ENCODE peak calls at places on chromosomes 3 and 15, in eight cellular contexts. Q is stimulated activated CD4-positive, alpha-beta T cell treated with anti-CD3 and anti-CD28 coated beads, Interleukin-1b, Interleukin-23, amount 100 ng/mL, for 4 hours; Z is stomach; W is GM23248; U is RCC 7860; G is nucleus accumbens; E is ELR; R is T-helper 17 cell. D is an unnamed sample.
A peak's percentile ranks its signal among the peaks of the same experiment; 100 is the strongest.

GRCh38 chr3:46393554-46394434 is 13.1 kb downstream of the CCR5AS start:
- DNase-seq in U (no peak), R (no peak), E (peak; percentile 61), Z (no peak), W (no peak), G (no peak), Q (no peak), D (peak; percentile 48)

GRCh38 chr15:64911317-64912186 is at the start of gene ANKDD1A:
- DNase-seq in E (peak; percentile 74), R (peak; percentile 24), W (peak; percentile 75), U (no peak), G (no peak), Q (peak; percentile 41), Z (peak; percentile 69), D (peak; percentile 34)

GRCh38 chr15:43511012-43511885 is 6.2 kb upstream of the MAP1A start:
- DNase-seq in Z (no peak), E (peak; percentile 56), U (peak; percentile 9), R (no peak), W (peak; percentile 28), G (no peak), Q (no peak), D (no peak)

GRCh38 chr3:27712136-27713065 is 9.7 kb downstream of the EOMES start:
- DNase-seq in Z (peak; percentile 76), U (peak; percentile 32), R (peak; percentile 62), Q (peak; percentile 63), G (no peak), W (peak; percentile 92), E (peak; percentile 83), D (peak; percentile 74)

GRCh38 chr3:96959902-96960596 is 145.7 kb downstream of the EPHA6 start:
- DNase-seq in Q (no peak), G (no peak), W (peak; percentile 66), E (no peak), Z (no peak), R (no peak), U (no peak), D (peak; percentile 5)

GRCh38 chr15:45307230-45307924 is 55.3 kb downstream of the SLC28A2 start:
- DNase-seq in Q (no peak), Z (no peak), W (peak; percentile 78), R (no peak), G (no peak), U (peak; percentile 41), E (peak; percentile 66), D (peak; percentile 69)

GRCh38 chr3:170467007-170467406 is 48.3 kb downstream of the CLDN11 start:
- DNase-seq in Z (no peak), U (no peak), G (no peak), Q (no peak), W (no peak), R (no peak), E (no peak), D (no peak)

GRCh38 chr3:111810909-111811308 is 48.2 kb upstream of the PHLDB2 start:
- DNase-seq in R (no peak), Q (no peak), U (peak; percentile 66), E (peak; percentile 92), G (no peak), Z (no peak), W (peak; percentile 91), D (peak; percentile 96)

GRCh38 chr3:123559040-123559861 is 25.6 kb downstream of the HACD2 start:
- DNase-seq in E (peak; percentile 73), G (no peak), Q (no peak), Z (no peak), W (peak; percentile 77), R (no peak), U (peak; percentile 38), D (peak; percentile 62)

GRCh38 chr3:10602769-10603768 is 97.7 kb upstream of the ATP2B2 start:
- DNase-seq in E (no peak), R (peak; percentile 21), G (no peak), Q (peak; percentile 34), W (no peak), Z (no peak), U (no peak), D (no peak)

GRCh38 chr3:72820405-72820804 is 27.8 kb downstream of the SHQ1 start:
- DNase-seq in U (no peak), Q (no peak), R (no peak), G (no peak), Z (peak; percentile 59), W (peak; percentile 69), E (no peak), D (peak; percentile 84)

GRCh38 chr3:158727499-158728377 is 4.5 kb downstream of the RARRES1 start:
- DNase-seq in G (no peak), Z (peak; percentile 45), U (peak; percentile 50), W (peak; percentile 84), Q (no peak), E (peak; percentile 85), R (no peak), D (peak; percentile 81)

GRCh38 chr3:134406331-134407246 is 32.3 kb upstream of the AMOTL2 start:
- DNase-seq in W (peak; percentile 34), E (no peak), R (no peak), Z (peak; percentile 87), Q (no peak), G (no peak), U (no peak), D (no peak)

GRCh38 chr3:65619391-65620298 is 419.1 kb downstream of the MAGI1 start:
- DNase-seq in G (no peak), Z (no peak), E (no peak), U (no peak), R (no peak), Q (no peak), W (peak; percentile 12), D (no peak)

GRCh38 chr3:45092132-45093031 is 53.8 kb downstream of the CDCP1 start:
- DNase-seq in Q (no peak), R (no peak), E (peak; percentile 97), U (peak; percentile 96), G (no peak), W (peak; percentile 67), Z (no peak), D (peak; percentile 42)

GRCh38 chr15:87527416-87527815 is 729.1 kb downstream of the NTRK3 start:
- DNase-seq in Q (no peak), Z (no peak), U (peak; percentile 50), W (no peak), G (no peak), E (peak; percentile 30), R (no peak), D (no peak)

GRCh38 chr3:171956372-171957104 is 82.8 kb upstream of the FNDC3B start:
- DNase-seq in E (no peak), Q (no peak), R (no peak), G (no peak), W (no peak), Z (no peak), U (no peak), D (no peak)

D was measured in fibroblast of mammary gland.